ENCODE peak calls at places on chromosome 4, in five cellular contexts. L is activated naive CD8-positive, alpha-beta T cell treated with anti-CD3 and anti-CD28 coated beads, Interleukin-2, amount 50 U/mL, for 16 hours; Y is CD8-positive, alpha-beta T cell; X is MM.1S; Q is AML-193. J is an unnamed sample.

GRCh38 chr4:105956566-105956965 is 61.3 kb downstream of the NPNT start:
- DNase-seq in L (no peak), Y (no peak), X (no peak), Q (no peak), J (no peak)

GRCh38 chr4:53885668-53886067 is 178.7 kb downstream of the CHIC2 start:
- DNase-seq in L (no peak), Y (no peak), X (no peak), Q (no peak), J (no peak)

GRCh38 chr4:152590179-152591031 is 54.5 kb upstream of the FBXW7 start:
- DNase-seq in L (no peak), Y (no peak), X (no peak), Q (no peak), J (no peak)

GRCh38 chr4:125123710-125124109 is 191.0 kb upstream of the FAT4 start:
- DNase-seq in L (no peak), Y (no peak), X (no peak), Q (no peak), J (no peak)

GRCh38 chr4:153792007-153792892 is 3.4 kb upstream of the SFRP2 start:
- DNase-seq in L (no peak), Y (no peak), X (no peak), Q (no peak), J (no peak)

GRCh38 chr4:32884198-32884597 is 2164.0 kb downstream of the PCDH7 start:
- DNase-seq in L (no peak), Y (no peak), X (no peak), Q (no peak), J (no peak)

GRCh38 chr4:98605216-98605615 is 53.2 kb downstream of the TSPAN5 start:
- DNase-seq in L (no peak), Y (no peak), X (no peak), Q (no peak), J (no peak)

GRCh38 chr4:176879370-176880116 is 86.8 kb upstream of the VEGFC start:
- DNase-seq in L (no peak), Y (no peak), X (no peak), Q (no peak), J (no peak)

GRCh38 chr4:244471-244870 is 60.8 kb downstream of the ZNF732 start:
- DNase-seq in L (peak), Y (peak), X (peak), Q (peak), J (peak)

GRCh38 chr4:40240040-40240653 is 43.3 kb downstream of the RHOH start:
- DNase-seq in L (no peak), Y (no peak), X (no peak), Q (no peak), J (no peak)

GRCh38 chr4:60216752-60217151 is 983.4 kb upstream of the ADGRL3 start:
- DNase-seq in L (no peak), Y (no peak), X (no peak), Q (no peak), J (no peak)

GRCh38 chr4:113700602-113701150 is 60.9 kb downstream of the CAMK2D start:
- DNase-seq in L (no peak), Y (no peak), X (no peak), Q (no peak), J (no peak)

GRCh38 chr4:82865592-82865991 is 25.4 kb downstream of the SEC31A start:
- DNase-seq in L (no peak), Y (no peak), X (peak), Q (peak), J (peak)

GRCh38 chr4:102217775-102218174 is 127.5 kb downstream of the SLC39A8 start:
- DNase-seq in L (no peak), Y (no peak), X (no peak), Q (no peak), J (no peak)

GRCh38 chr4:118221193-118221800 is 131.5 kb downstream of the PRSS12 start:
- DNase-seq in L (no peak), Y (no peak), X (no peak), Q (no peak), J (no peak)

GRCh38 chr4:73843369-73843768 is 6.9 kb downstream of the CXCL6 start:
- DNase-seq in L (no peak), Y (no peak), X (no peak), Q (no peak), J (no peak)

GRCh38 chr4:38672247-38673071 is 8.5 kb downstream of the KLF3 start:
- DNase-seq in L (no peak), Y (no peak), X (no peak), Q (no peak), J (no peak)

GRCh38 chr4:73735231-73735630 is 5.1 kb upstream of the CXCL8 start:
- DNase-seq in L (no peak), Y (no peak), X (no peak), Q (peak), J (peak)

GRCh38 chr4:22906046-22906445 is 213.3 kb downstream of the GBA3 start:
- DNase-seq in L (no peak), Y (no peak), X (no peak), Q (no peak), J (no peak)

GRCh38 chr4:122003335-122003734 is 51.5 kb upstream of the TRPC3 start:
- DNase-seq in L (no peak), Y (peak), X (peak), Q (peak), J (no peak)

GRCh38 chr4:159444668-159445067 is 341.8 kb downstream of the RAPGEF2 start:
- DNase-seq in L (no peak), Y (no peak), X (no peak), Q (no peak), J (no peak)

GRCh38 chr4:38943355-38943754 is 75.7 kb downstream of the FAM114A1 start:
- DNase-seq in L (no peak), Y (no peak), X (no peak), Q (no peak), J (no peak)

GRCh38 chr4:155590751-155591150 is 75.9 kb upstream of the GUCY1A1 start:
- DNase-seq in L (no peak), Y (no peak), X (no peak), Q (no peak), J (no peak)

GRCh38 chr4:23887989-23888388 is 1.9 kb downstream of the PPARGC1A start:
- DNase-seq in L (no peak), Y (no peak), X (no peak), Q (no peak), J (no peak)

GRCh38 chr4:137124278-137124932 is 407.9 kb downstream of the PCDH18 start:
- DNase-seq in L (no peak), Y (no peak), X (peak), Q (peak), J (no peak)

GRCh38 chr4:40003986-40004385 is 26.3 kb upstream of the PDS5A start:
- DNase-seq in L (no peak), Y (no peak), X (no peak), Q (peak), J (peak)

GRCh38 chr4:14627038-14627437 is 375.2 kb upstream of the CPEB2 start:
- DNase-seq in L (no peak), Y (no peak), X (no peak), Q (no peak), J (no peak)

GRCh38 chr4:24915121-24915922 is 2.5 kb upstream of the CCDC149 start:
- DNase-seq in L (no peak), Y (no peak), X (no peak), Q (no peak), J (no peak)

GRCh38 chr4:109631709-109632108 is 71.5 kb downstream of the CASP6 start:
- DNase-seq in L (no peak), Y (no peak), X (no peak), Q (no peak), J (no peak)

GRCh38 chr4:11623726-11624037 is 195.0 kb upstream of the HS3ST1 start:
- DNase-seq in L (no peak), Y (no peak), X (peak), Q (no peak), J (no peak)

GRCh38 chr4:24979554-24979953 is 51.2 kb downstream of the LGI2 start:
- DNase-seq in L (no peak), Y (no peak), X (no peak), Q (peak), J (peak)

GRCh38 chr4:100581337-100581736 is 63.5 kb upstream of the EMCN start:
- DNase-seq in L (no peak), Y (no peak), X (peak), Q (no peak), J (no peak)

GRCh38 chr4:111991797-111992196 is 153.5 kb upstream of the FAM241A start:
- DNase-seq in L (no peak), Y (no peak), X (no peak), Q (no peak), J (no peak)

GRCh38 chr4:153458969-153459368 is 7.2 kb upstream of the TMEM131L start:
- DNase-seq in L (no peak), Y (no peak), X (no peak), Q (no peak), J (no peak)

GRCh38 chr4:173924561-173924960 is 358.9 kb downstream of the FBXO8 start:
- DNase-seq in L (no peak), Y (no peak), X (no peak), Q (no peak), J (peak)

GRCh38 chr4:106421441-106422296 is 53.1 kb upstream of the GIMD1 start:
- DNase-seq in L (no peak), Y (no peak), X (no peak), Q (no peak), J (no peak)

GRCh38 chr4:155799106-155799793 is 40.4 kb downstream of the GUCY1B1 start:
- DNase-seq in L (no peak), Y (no peak), X (no peak), Q (no peak), J (no peak)

GRCh38 chr4:184007891-184008290 is 102.8 kb downstream of the STOX2 start:
- DNase-seq in L (no peak), Y (no peak), X (no peak), Q (no peak), J (no peak)